ENCODE peak calls at places on chromosomes 6 and 20, in eight cellular contexts. M is chondrocyte; X is activated naive CD4-positive, alpha-beta T cell; D is fibroblast of pulmonary artery; Y is T1000; B is GM12891; C is activated effector memory CD4-positive, alpha-beta T cell treated with Interleukin-2 at 50 U/mL for 16 hours; A is erythroblast. K is an unnamed sample.

GRCh38 chr6:14066782-14067406 is 50.7 kb upstream of the CD83 start:
- DNase-seq in M (no peak), C (no peak), X (no peak), D (peak; percentile 85), Y (no peak), B (peak; percentile 37), A (peak; percentile 53), K (no peak)

GRCh38 chr20:60507087-60507684 is 549.0 kb downstream of the CDH26 start:
- DNase-seq in C (no peak), A (no peak), X (no peak), D (no peak), M (no peak), B (no peak), Y (no peak), K (no peak)

GRCh38 chr20:35523298-35523888 is 6.1 kb downstream of the C20orf173 start:
- DNase-seq in C (no peak), A (peak; percentile 28), M (no peak), B (no peak), Y (no peak), D (no peak), X (no peak), K (no peak)

GRCh38 chr6:106901062-106901461 is 73.5 kb downstream of the CD24 start:
- DNase-seq in M (no peak), D (no peak), X (no peak), B (no peak), Y (no peak), C (no peak), A (no peak), K (no peak)

GRCh38 chr6:152846825-152847224 is 96.2 kb downstream of the VIP start:
- DNase-seq in B (no peak), M (no peak), D (no peak), X (no peak), A (peak; percentile 14), C (no peak), Y (no peak), K (no peak)

GRCh38 chr20:49282584-49283171 is 4.8 kb upstream of the ZNFX1 start:
- DNase-seq in M (no peak), C (no peak), Y (no peak), D (no peak), B (no peak), A (peak; percentile 41), X (no peak), K (no peak)

GRCh38 chr20:46215913-46216707 is 92.2 kb downstream of the CDH22 start:
- DNase-seq in X (no peak), M (no peak), A (peak; percentile 68), Y (peak; percentile 91), B (no peak), C (no peak), D (peak; percentile 16), K (no peak)

GRCh38 chr6:28742668-28743270 is 181.0 kb downstream of the TRIM27 start:
- DNase-seq in B (no peak), C (no peak), M (no peak), Y (no peak), D (peak; percentile 38), X (no peak), A (peak; percentile 76), K (no peak)

GRCh38 chr6:33692760-33693158 is 18.7 kb downstream of the UQCC2 start:
- DNase-seq in B (no peak), A (no peak), D (no peak), C (peak; percentile 54), M (no peak), X (peak; percentile 40), Y (no peak), K (no peak)

GRCh38 chr6:38168699-38169098 is 349.2 kb downstream of the ZFAND3 start:
- DNase-seq in X (no peak), M (no peak), Y (no peak), C (no peak), D (no peak), B (no peak), A (no peak), K (no peak)

GRCh38 chr6:80382796-80383195 is 276.3 kb downstream of the BCKDHB start:
- DNase-seq in X (no peak), M (no peak), B (no peak), Y (no peak), D (peak; percentile 58), A (no peak), C (no peak), K (no peak)

GRCh38 chr20:11719153-11719552 is 198.5 kb upstream of the BTBD3 start:
- DNase-seq in X (no peak), C (no peak), M (no peak), Y (no peak), A (no peak), D (no peak), B (no peak), K (no peak)

GRCh38 chr6:149264629-149265028 is 52.9 kb upstream of the TAB2 start:
- DNase-seq in C (peak; percentile 23), D (no peak), A (no peak), M (no peak), Y (no peak), B (no peak), X (peak; percentile 15), K (peak; percentile 27)

GRCh38 chr6:42569102-42570028 is 5.5 kb downstream of the UBR2 start:
- DNase-seq in M (no peak), A (peak; percentile 77), B (no peak), Y (peak; percentile 18), X (no peak), C (no peak), D (peak; percentile 96), K (no peak)

K was measured in activated CD4-positive, CD25-positive, alpha-beta regulatory T cell.